ENCODE peak calls at places on chromosome 20, in eight cellular contexts. X is BE2C, F is omental fat pad, S is A673, Y is HL-60, J is GM12865, H is foreskin fibroblast, C is osteocyte. A is an unnamed sample.

GRCh38 chr20:63441136-63441776 is 31.2 kb downstream of the KCNQ2 start:
- DNase-seq in X (no peak), F (no peak), S (no peak), Y (no peak), J (peak), H (no peak), C (no peak), A (no peak)

GRCh38 chr20:15491564-15491963 is 1081.7 kb downstream of the KIF16B start:
- DNase-seq in X (peak), F (no peak), S (no peak), Y (no peak), J (peak), H (no peak), C (no peak), A (no peak)

GRCh38 chr20:62828551-62829230 is 11.8 kb downstream of the COL9A3 start:
- DNase-seq in X (peak), F (no peak), S (no peak), Y (no peak), J (no peak), H (no peak), C (no peak), A (no peak)

GRCh38 chr20:32628960-32629530 is 43.9 kb upstream of the NOL4L start:
- DNase-seq in X (no peak), F (no peak), S (no peak), Y (no peak), J (no peak), H (no peak), C (no peak), A (no peak)

GRCh38 chr20:5658897-5659296 is 91.3 kb upstream of the SHLD1 start:
- DNase-seq in X (no peak), F (peak), S (peak), Y (peak), J (peak), H (peak), C (no peak), A (peak)

GRCh38 chr20:46060301-46060881 is 29.4 kb downstream of the NCOA5 start:
- DNase-seq in X (no peak), F (no peak), S (peak), Y (peak), J (peak), H (no peak), C (peak), A (no peak)

GRCh38 chr20:51767018-51767866 is 948 bp downstream of the ATP9A start:
- DNase-seq in X (peak), F (peak), S (peak), Y (peak), J (peak), H (no peak), C (no peak), A (no peak)

GRCh38 chr20:21522479-21523397 is 8.9 kb upstream of the NKX2-2 start:
- DNase-seq in X (no peak), F (no peak), S (peak), Y (no peak), J (no peak), H (no peak), C (peak), A (no peak)

GRCh38 chr20:16308754-16309153 is 264.5 kb downstream of the KIF16B start:
- DNase-seq in X (no peak), F (no peak), S (no peak), Y (no peak), J (no peak), H (no peak), C (no peak), A (no peak)

GRCh38 chr20:48034754-48035153 is 249.5 kb upstream of the SULF2 start:
- DNase-seq in X (no peak), F (no peak), S (no peak), Y (no peak), J (no peak), H (no peak), C (no peak), A (no peak)

GRCh38 chr20:53559816-53560215 is 33.8 kb downstream of the ZNF217 start:
- DNase-seq in X (no peak), F (no peak), S (no peak), Y (no peak), J (no peak), H (no peak), C (no peak), A (no peak)

GRCh38 chr20:63274381-63275228 is 2.0 kb downstream of the ARFGAP1 start:
- DNase-seq in X (peak), F (no peak), S (no peak), Y (no peak), J (no peak), H (no peak), C (no peak), A (no peak)

DNA sequence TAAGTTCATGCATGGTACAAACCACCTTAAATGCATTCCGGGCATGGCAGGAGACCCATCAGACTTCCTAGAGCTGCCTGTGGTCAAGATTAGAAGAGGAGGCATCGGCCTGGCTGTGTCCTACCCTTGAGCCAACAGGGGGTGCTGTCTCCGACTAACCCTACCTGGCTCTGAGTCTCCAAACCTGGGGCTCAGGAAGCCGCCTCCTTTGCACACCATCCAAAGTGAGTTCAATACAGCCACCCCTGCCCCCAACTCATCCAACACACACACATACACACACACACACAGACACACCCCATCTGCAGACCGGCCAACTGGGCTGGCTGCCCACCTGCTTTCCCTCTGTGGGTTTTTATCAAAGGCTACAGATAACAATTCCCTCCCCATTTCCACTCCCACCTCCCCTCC is 77.0 kb downstream of the JPH2 start:
- DNase-seq in X (no peak), F (no peak), S (no peak), Y (no peak), J (no peak), H (no peak), C (no peak), A (no peak)
- TF ChIP-seq CTCF in X (peak), F (no peak), S (peak), Y (no peak), J (peak), H (peak), C (no peak), A (peak)

DNA sequence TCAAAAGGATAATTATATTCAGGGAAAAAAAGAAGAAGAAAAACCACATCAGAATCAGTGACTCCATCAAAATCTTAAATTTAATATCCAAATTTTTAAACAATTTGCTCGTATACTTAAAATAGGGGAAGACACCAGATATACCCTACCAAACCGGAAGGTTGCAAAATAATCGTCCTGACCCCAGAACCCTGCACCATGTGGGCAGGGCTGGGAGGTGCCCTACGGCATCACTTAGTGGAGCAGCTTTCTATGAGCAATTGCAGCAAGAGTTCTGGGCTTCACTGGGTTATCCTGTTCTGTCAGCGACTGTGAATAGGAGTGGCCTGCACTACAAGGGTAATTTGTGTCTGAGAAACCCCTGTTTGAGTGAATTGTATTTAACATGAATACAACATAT is 73.9 kb upstream of the INSM1 start:
- DNase-seq in X (no peak), F (no peak), S (no peak), Y (peak), J (no peak), H (no peak), C (no peak), A (no peak)
- TF ChIP-seq CTCF in X (no peak), F (no peak), S (no peak), Y (no peak), J (no peak), H (no peak), C (no peak), A (no peak)

GRCh38 chr20:34709836-34710567 is 5.9 kb downstream of the TP53INP2 start:
- DNase-seq in X (peak), F (no peak), S (peak), Y (peak), J (no peak), H (peak), C (peak), A (no peak)
- TF ChIP-seq CTCF in X (peak), F (no peak), S (peak), Y (no peak), J (peak), H (peak), C (peak), A (peak)

GRCh38 chr20:39112196-39112743 is 150.1 kb downstream of the DHX35 start:
- DNase-seq in X (peak), F (no peak), S (peak), Y (peak), J (peak), H (peak), C (no peak), A (peak)
- TF ChIP-seq CTCF in X (peak), F (no peak), S (peak), Y (peak), J (peak), H (peak), C (peak), A (peak)

A was measured in retinal pigment epithelial cell.